ENCODE peak calls at places on chromosomes 7 and 10, in four cellular contexts. F is prostate gland, L is IMR-90, O is ovary. Q is an unnamed sample.

GRCh38 chr7:16594061-16594460 is 51.5 kb downstream of the ANKMY2 start:
- DNase-seq in O (no peak), L (peak; percentile 70), F (no peak), Q (no peak)

GRCh38 chr7:48847896-48848295 is 76.5 kb upstream of the CDC14C start:
- DNase-seq in L (no peak), O (no peak), F (no peak), Q (no peak)

GRCh38 chr10:31602541-31603244 is 283.7 kb downstream of the ZEB1 start:
- DNase-seq in L (peak; percentile 73), F (peak; percentile 77), O (peak; percentile 82), Q (peak; percentile 80)

GRCh38 chr7:77887567-77887966 is 89.0 kb downstream of the PHTF2 start:
- DNase-seq in O (no peak), L (peak; percentile 87), F (no peak), Q (no peak)

GRCh38 chr10:3107426-3107961 is 40.1 kb downstream of the PFKP start:
- DNase-seq in O (peak; percentile 82), F (peak; percentile 89), L (peak; percentile 98), Q (peak; percentile 91)

GRCh38 chr7:46671108-46671769 is 750.2 kb upstream of the IGFBP3 start:
- DNase-seq in O (no peak), F (no peak), L (no peak), Q (no peak)

GRCh38 chr10:48187126-48187525 is 87.4 kb downstream of the FRMPD2 start:
- DNase-seq in O (no peak), L (no peak), F (no peak), Q (no peak)

GRCh38 chr7:3575753-3576531 is 274.9 kb downstream of the SDK1 start:
- DNase-seq in L (no peak), F (no peak), O (no peak), Q (no peak)

GRCh38 chr10:30583778-30584415 is 45.7 kb downstream of the LYZL2 start:
- DNase-seq in F (peak; percentile 86), O (peak; percentile 59), L (peak; percentile 77), Q (peak; percentile 83)

GRCh38 chr7:154304740-154305679 is 252.8 kb downstream of the DPP6 start:
- DNase-seq in L (no peak), F (no peak), O (no peak), Q (no peak)

GRCh38 chr10:28135258-28135657 is 136.4 kb upstream of the ODAD2 start:
- DNase-seq in F (no peak), L (peak; percentile 16), O (no peak), Q (no peak)

GRCh38 chr7:32535303-32535702 is 40.0 kb downstream of the AVL9 start:
- DNase-seq in L (no peak), O (no peak), F (no peak), Q (no peak)

GRCh38 chr10:683448-684071 is 5.9 kb downstream of the DIP2C start:
- DNase-seq in O (no peak), L (peak; percentile 99), F (no peak), Q (no peak)

GRCh38 chr7:104341545-104341944 is 13.1 kb downstream of the LHFPL3 start:
- DNase-seq in F (no peak), O (no peak), L (no peak), Q (no peak)

GRCh38 chr7:70585071-70585470 is 546.9 kb upstream of the GALNT17 start:
- DNase-seq in L (no peak), F (no peak), O (no peak), Q (no peak)

GRCh38 chr7:43864126-43864525 is 5.2 kb downstream of the MRPS24 start:
- DNase-seq in O (no peak), L (no peak), F (no peak), Q (no peak)

GRCh38 chr7:43869018-43869897 is at the start of gene MRPS24:
- DNase-seq in O (peak; percentile 95), L (peak; percentile 95), F (peak; percentile 94), Q (peak; percentile 95)

GRCh38 chr7:43868181-43868580 is 1.1 kb downstream of the MRPS24 start:
- DNase-seq in L (no peak), F (no peak), O (no peak), Q (no peak)

GRCh38 chr7:43868681-43869017 is 668 bp downstream of the MRPS24 start:
- DNase-seq in O (no peak), F (no peak), L (no peak), Q (no peak)

DNA sequence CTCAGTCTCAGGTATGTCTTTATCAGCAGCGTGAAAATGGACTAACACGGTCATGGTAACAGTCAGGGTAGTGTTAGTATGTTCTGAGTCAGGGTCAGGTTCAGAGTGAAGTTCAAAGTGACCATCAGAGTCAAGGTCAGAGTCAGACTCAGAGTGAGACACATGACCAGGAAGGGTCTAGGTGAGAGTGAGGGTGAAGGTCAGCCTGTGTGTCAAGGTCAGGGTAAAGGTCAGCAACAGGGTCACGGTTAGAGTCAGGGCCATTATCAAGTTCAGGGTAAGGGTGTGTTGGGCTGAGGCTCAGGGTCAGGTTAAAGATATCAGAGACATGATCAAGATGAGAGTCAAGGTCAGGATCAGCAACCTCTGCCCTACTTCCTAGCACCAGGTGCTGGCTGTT is 4.0 kb downstream of the MRPS24 start:
- DNase-seq in F (no peak), O (no peak), L (no peak), Q (no peak)
- TF ChIP-seq POLR2A in F (no peak), O (no peak), L (no peak), Q (no peak)

DNA sequence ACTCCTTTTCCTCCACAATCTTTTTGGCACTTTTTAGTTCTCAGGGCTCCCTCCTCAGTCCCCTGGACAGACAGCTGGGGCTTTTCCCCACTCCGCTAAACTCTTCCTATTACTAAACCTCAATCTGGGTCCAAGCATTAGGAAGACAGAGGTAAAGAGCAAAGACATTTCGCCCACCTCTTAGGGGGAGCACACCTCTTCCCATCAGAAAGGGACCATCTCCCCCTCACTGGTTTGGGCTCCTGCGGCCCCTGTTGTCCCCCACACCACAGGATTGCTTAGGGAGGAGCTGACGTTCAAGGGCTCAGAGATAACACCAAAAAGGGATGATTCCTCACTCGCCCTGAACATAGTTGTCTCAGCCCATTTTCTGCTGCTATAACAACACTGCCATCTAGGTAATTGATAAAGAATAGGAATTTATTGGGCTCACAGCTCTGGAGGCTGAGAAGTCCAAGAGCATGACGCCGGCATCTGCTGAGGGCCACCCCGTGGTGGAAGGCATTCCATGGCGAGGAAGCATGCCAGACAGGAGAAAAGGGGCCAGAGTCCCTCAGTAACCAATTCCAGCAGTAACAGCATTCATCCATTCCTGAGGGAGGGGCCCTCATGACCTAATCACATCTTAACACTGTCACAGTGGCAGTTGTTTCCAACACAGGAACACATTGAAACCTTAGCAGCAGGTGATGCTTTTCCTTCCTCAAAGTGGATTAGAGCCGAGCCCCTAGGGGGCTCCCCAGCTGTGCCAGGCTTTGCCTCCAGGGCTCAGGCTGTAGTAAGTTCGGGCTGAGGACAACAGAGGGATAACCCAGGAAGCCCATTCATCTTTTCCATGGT is 209.6 kb downstream of the EBF3 start:
- DNase-seq in O (no peak), L (no peak), F (peak; percentile 1), Q (peak; percentile 9)
- H3K4me1 ChIP-seq in O (no peaks in the 10 kb centered on the region), L (no peaks in the 10 kb centered on the region), F (no peaks in the 10 kb centered on the region), Q (no peaks in the 10 kb centered on the region)

DNA sequence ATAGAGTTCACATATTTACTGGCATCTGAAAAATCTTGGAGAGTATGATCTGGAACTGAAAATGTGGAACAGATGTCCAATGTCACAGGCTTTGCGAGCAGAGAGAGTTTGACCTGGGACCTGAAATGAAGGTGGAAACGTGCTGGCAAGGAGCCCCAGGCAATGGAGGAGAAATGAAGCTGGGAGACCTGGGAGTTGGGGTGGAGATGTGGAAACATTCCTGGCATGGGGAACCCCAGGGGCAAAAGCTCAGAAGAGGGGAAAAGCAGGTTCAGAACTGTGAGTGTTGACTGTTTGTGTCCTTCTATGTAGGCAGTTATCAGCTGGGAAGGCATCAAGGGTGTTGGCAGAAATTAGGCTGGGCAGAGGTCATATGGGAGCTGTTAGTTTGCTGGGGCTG is 7.3 kb upstream of the PNLIPRP2 start:
- DNase-seq in L (no peak), O (no peak), F (no peak), Q (no peak)
- TF ChIP-seq POLR2A in L (no peak), O (no peak), F (no peak), Q (no peak)

GRCh38 chr10:69867699-69868558 is 66.2 kb downstream of the COL13A1 start:
- DNase-seq in L (no peak), F (no peak), O (no peak), Q (no peak)

GRCh38 chr10:69864321-69864720 is 62.6 kb downstream of the COL13A1 start:
- DNase-seq in F (no peak), L (peak; percentile 93), O (no peak), Q (no peak)

GRCh38 chr10:69866688-69867461 is 65.2 kb downstream of the COL13A1 start:
- DNase-seq in F (peak; percentile 66), O (peak; percentile 31), L (peak; percentile 84), Q (no peak)

GRCh38 chr10:69865450-69865849 is 63.7 kb downstream of the COL13A1 start:
- DNase-seq in F (no peak), O (no peak), L (no peak), Q (no peak)

DNA sequence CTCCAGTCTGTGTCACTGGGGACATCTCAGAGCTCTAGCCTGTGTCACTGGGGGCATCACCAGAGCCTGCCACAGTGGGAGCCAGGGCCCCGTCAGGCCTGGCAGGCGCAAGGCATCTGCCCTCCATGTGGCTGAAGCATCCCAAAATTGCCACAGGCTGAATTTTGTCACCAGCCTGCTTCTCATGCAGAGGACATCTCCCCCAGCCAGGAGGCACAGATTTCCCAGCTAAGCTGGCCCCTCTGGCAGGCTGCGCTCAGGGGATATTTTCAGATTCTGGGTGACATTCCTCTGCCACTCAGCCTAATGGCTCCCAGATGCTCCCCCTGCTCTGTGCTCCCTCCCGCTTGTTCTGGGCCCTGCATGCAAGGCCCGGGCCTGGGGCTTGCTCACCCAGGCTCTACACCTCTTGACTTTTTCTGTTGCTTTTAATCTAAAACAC is 64.6 kb downstream of the COL13A1 start:
- DNase-seq in F (no peak), O (no peak), L (no peak), Q (no peak)
- H3K4me1 ChIP-seq in F (no peaks in the 10 kb centered on the region), O (peaks cover 2% of the 10 kb centered on the region), L (peaks cover 37% of the 10 kb centered on the region), Q (peaks cover 7% of the 10 kb centered on the region)